ENCODE peak calls at places on chromosomes 6 and 20, in five cellular contexts. E is fibroblast of lung, Y is sigmoid colon, R is brain microvascular endothelial cell, O is Panc1. C is an unnamed sample.

GRCh38 chr20:32123088-32123487 is 13.6 kb downstream of the TM9SF4 start:
- DNase-seq in E (no peak), Y (no peak), R (no peak), O (no peak), C (no peak)

GRCh38 chr20:46021361-46022359 is 7.4 kb upstream of the SLC12A5 start:
- DNase-seq in E (no peak), Y (no peak), R (no peak), O (no peak), C (no peak)

GRCh38 chr6:148520109-148520841 is 177.6 kb downstream of the SASH1 start:
- DNase-seq in E (no peak), Y (no peak), R (no peak), O (no peak), C (no peak)

GRCh38 chr6:28176373-28176772 is 34.7 kb downstream of the ZKSCAN8 start:
- DNase-seq in E (no peak), Y (no peak), R (no peak), O (no peak), C (no peak)

GRCh38 chr6:141483561-141484061 is 649.1 kb upstream of the GJE1 start:
- DNase-seq in E (peak; percentile 95), Y (no peak), R (peak; percentile 94), O (peak; percentile 65), C (peak; percentile 42)

GRCh38 chr20:59006864-59007757 is at the start of gene CTSZ:
- DNase-seq in E (peak; percentile 25), Y (peak; percentile 76), R (no peak), O (no peak), C (no peak)

GRCh38 chr6:73732845-73733675 is 37.1 kb downstream of the CD109 start:
- DNase-seq in E (peak; percentile 82), Y (peak; percentile 83), R (peak; percentile 69), O (no peak), C (peak; percentile 51)

GRCh38 chr20:33697129-33697528 is 10.9 kb upstream of the E2F1 start:
- DNase-seq in E (no peak), Y (peak; percentile 86), R (no peak), O (no peak), C (no peak)

GRCh38 chr6:69820438-69820837 is 23.6 kb upstream of the LMBRD1 start:
- DNase-seq in E (no peak), Y (no peak), R (no peak), O (no peak), C (no peak)

GRCh38 chr6:98047881-98048280 is 764.9 kb upstream of the MMS22L start:
- DNase-seq in E (no peak), Y (no peak), R (no peak), O (no peak), C (no peak)

GRCh38 chr6:14068133-14068532 is 49.4 kb upstream of the CD83 start:
- DNase-seq in E (peak; percentile 86), Y (no peak), R (peak; percentile 87), O (no peak), C (peak; percentile 49)

GRCh38 chr20:19683168-19683567 is 74.9 kb upstream of the RIN2 start:
- DNase-seq in E (no peak), Y (no peak), R (no peak), O (no peak), C (no peak)

GRCh38 chr6:105305521-105305920 is 97.4 kb downstream of the PREP start:
- DNase-seq in E (no peak), Y (no peak), R (no peak), O (no peak), C (no peak)

GRCh38 chr6:38144365-38144764 is 324.8 kb downstream of the ZFAND3 start:
- DNase-seq in E (no peak), Y (no peak), R (no peak), O (no peak), C (no peak)

GRCh38 chr20:4592316-4593148 is 129.2 kb upstream of the PRND start:
- DNase-seq in E (peak; percentile 72), Y (no peak), R (no peak), O (no peak), C (peak; percentile 35)

GRCh38 chr6:4727236-4727635 is 49.0 kb upstream of the CDYL start:
- DNase-seq in E (no peak), Y (no peak), R (no peak), O (no peak), C (peak; percentile 11)

GRCh38 chr20:4113546-4113945 is 98.2 kb upstream of the RNF24 start:
- DNase-seq in E (no peak), Y (no peak), R (no peak), O (no peak), C (no peak)

GRCh38 chr20:11917663-11918062 is at the start of gene BTBD3:
- DNase-seq in E (peak; percentile 75), Y (peak; percentile 80), R (peak; percentile 51), O (no peak), C (peak; percentile 77)

GRCh38 chr6:134746125-134746524 is 203.8 kb downstream of the ALDH8A1 start:
- DNase-seq in E (no peak), Y (no peak), R (no peak), O (no peak), C (no peak)

GRCh38 chr20:38405132-38405531 is 30.0 kb downstream of the SNHG17 start:
- DNase-seq in E (no peak), Y (no peak), R (no peak), O (no peak), C (no peak)

GRCh38 chr6:15993716-15994228 is 135.1 kb upstream of the MYLIP start:
- DNase-seq in E (no peak), Y (no peak), R (no peak), O (no peak), C (no peak)

GRCh38 chr20:23668477-23668951 is 20.3 kb downstream of the CST4 start:
- DNase-seq in E (peak; percentile 60), Y (peak; percentile 74), R (peak; percentile 58), O (peak; percentile 35), C (peak; percentile 50)

GRCh38 chr6:15313367-15313766 is 67.5 kb downstream of the JARID2 start:
- DNase-seq in E (no peak), Y (no peak), R (no peak), O (no peak), C (no peak)

GRCh38 chr6:161543910-161544309 is 270.0 kb upstream of the AGPAT4 start:
- DNase-seq in E (no peak), Y (no peak), R (no peak), O (no peak), C (no peak)
- H3K27me3 ChIP-seq in E (no peaks in the 10 kb centered on the region), Y (no peaks in the 10 kb centered on the region), R (no peaks in the 10 kb centered on the region), O (no peaks in the 10 kb centered on the region), C (no peaks in the 10 kb centered on the region)

GRCh38 chr6:106512048-106512957 is 117.0 kb downstream of the RTN4IP1 start:
- DNase-seq in E (peak; percentile 56), Y (peak; percentile 82), R (no peak), O (no peak), C (peak; percentile 53)

GRCh38 chr6:106511274-106512047 is 117.8 kb downstream of the RTN4IP1 start:
- DNase-seq in E (peak; percentile 34), Y (peak; percentile 66), R (no peak), O (no peak), C (peak; percentile 59)

GRCh38 chr6:106514281-106514885 is 114.9 kb downstream of the RTN4IP1 start:
- DNase-seq in E (no peak), Y (no peak), R (no peak), O (no peak), C (peak; percentile 71)

GRCh38 chr6:106512958-106513480 is 116.3 kb downstream of the RTN4IP1 start:
- DNase-seq in E (peak; percentile 36), Y (no peak), R (no peak), O (no peak), C (no peak)

DNA sequence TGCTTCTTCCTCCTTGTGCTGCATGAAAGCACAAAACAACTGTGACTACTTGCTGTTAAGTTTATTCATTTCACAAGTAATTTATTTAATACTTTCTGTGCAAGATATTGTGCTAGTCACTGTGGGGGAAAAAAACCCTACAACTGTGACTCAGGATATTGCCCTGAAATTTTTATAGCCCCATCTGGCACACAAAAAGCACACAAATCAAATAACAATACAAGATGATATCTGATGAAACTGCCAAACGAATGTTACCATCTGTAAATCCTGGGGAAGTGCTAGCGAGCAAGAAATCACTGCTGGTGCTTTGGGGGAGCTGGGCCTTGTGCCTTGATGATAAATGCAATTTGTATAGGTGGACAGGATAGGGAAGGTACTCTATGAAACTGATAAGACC is 115.5 kb downstream of the RTN4IP1 start:
- DNase-seq in E (peak; percentile 42), Y (no peak), R (no peak), O (no peak), C (peak; percentile 42)
- H3K4me3 ChIP-seq in E (peak overlapping the region; percentile 80), Y (no peak overlapping the region), R (no peak overlapping the region), O (peak overlapping the region; percentile 82), C (peak overlapping the region; percentile 50)

GRCh38 chr6:9690388-9690787 is 724.5 kb downstream of the TFAP2A start:
- DNase-seq in E (no peak), Y (no peak), R (no peak), O (no peak), C (no peak)
- TF ChIP-seq CTCF in E (no peak), Y (no peak), R (no peak), O (no peak), C (no peak)

DNA sequence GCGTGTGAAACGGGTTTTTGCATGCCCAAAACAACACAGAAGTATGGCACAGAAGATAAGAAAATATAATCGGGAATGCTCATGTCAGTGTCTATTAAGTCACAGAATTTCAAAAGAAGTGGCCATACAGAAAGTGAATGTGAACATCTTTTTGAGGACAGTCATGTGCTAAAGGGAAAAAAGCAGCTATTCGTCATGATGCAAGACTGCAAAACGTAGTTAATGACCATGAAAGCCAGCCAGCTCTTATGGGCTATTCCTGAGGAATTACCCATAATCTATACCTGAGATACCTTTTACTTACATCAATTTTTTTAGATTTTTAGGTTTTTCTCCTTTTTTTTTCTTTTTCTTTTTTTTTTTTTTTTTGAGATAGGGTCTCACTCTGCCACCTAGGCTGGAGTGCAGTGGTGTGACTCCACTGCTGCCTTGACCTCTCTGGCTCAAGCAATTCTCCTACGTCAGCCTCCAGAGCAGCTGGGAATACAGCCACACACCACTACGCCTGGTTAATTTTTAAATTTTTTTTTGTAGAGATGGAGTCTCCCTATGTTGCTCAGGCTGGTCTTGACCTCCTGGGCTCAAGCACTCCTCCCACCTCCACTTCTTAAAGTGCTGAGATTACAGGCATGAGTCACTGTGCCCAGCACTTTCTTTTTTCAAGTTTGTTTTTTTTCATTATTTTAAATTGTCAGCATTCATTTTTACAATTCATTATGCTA is 18.1 kb upstream of the ZBP1 start:
- DNase-seq in E (no peak), Y (no peak), R (peak; percentile 13), O (no peak), C (no peak)
- H3K27me3 ChIP-seq in E (no peaks in the 10 kb centered on the region), Y (no peaks in the 10 kb centered on the region), R (no peaks in the 10 kb centered on the region), O (no peaks in the 10 kb centered on the region), C (peaks cover 3% of the 10 kb centered on the region)

DNA sequence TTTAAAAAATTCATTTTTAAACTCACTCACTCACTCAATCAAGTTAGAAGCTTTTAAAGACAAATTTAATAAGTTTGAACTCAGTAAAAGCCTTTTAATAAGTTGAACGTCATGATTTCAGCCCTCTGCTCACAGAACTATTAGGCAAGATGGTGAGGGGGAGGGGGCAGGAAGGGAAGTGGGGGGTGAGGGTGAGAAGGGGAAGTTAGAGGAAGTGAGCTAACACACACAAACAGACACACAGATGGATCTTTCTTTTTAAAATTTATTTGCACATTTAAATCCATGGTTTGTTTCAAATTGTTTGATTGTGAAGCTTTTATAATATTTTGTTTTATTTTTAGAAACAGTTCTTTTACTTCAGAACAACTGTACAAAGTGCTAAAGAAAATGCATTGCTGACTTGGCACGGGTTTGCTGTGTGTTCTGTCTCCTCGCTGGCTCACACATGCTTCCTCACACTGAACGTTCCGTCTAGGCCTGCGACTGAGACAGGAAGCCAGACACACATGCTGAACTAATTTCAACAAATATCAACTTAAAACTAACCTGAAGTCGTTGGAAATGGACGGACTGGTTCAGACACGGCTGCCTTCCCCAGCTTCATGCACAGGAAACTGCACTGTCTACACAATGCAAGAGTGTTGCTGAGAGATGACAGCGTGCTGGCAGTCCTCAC is 7.9 kb upstream of the ZBP1 start:
- DNase-seq in E (peak; percentile 74), Y (no peak), R (peak; percentile 19), O (no peak), C (peak; percentile 29)
- H3K4me3 ChIP-seq in E (no peak overlapping the region), Y (no peak overlapping the region), R (no peak overlapping the region), O (no peak overlapping the region), C (no peak overlapping the region)

C was measured in bronchial epithelial cell.